ENCODE peak calls at places on chromosome 16, in ten cellular contexts. D is fibroblast of mammary gland; Z is hepatic stellate cell; O is T-helper 2 cell treated with Interferon-gamma antibody and Interleukin-4, amounts not matched to agents 5 μg/mL and 100 μg/mL, for 36 hours; M is A172; U is NCI-H1417; A is naive thymus-derived CD8-positive, alpha-beta T cell; G is T-helper 9 cell; T is EL; Y is prostate gland. H is an unnamed sample.

GRCh38 chr16:2715519-2715918 is 4.5 kb downstream of the PRSS27 start:
- DNase-seq in D (peak), Z (peak), O (peak), M (no peak), U (no peak), A (peak), G (peak), T (peak), Y (peak), H (peak)

GRCh38 chr16:81841709-81842108 is 62.6 kb downstream of the PLCG2 start:
- DNase-seq in D (no peak), Z (no peak), O (no peak), M (no peak), U (no peak), A (no peak), G (no peak), T (no peak), Y (no peak), H (no peak)

GRCh38 chr16:1770328-1771071 is 843 bp downstream of the NME3 start:
- DNase-seq in D (peak), Z (peak), O (peak), M (no peak), U (peak), A (peak), G (peak), T (peak), Y (peak), H (peak)

GRCh38 chr16:12271006-12271405 is 294.5 kb downstream of the SNX29 start:
- DNase-seq in D (peak), Z (peak), O (no peak), M (peak), U (peak), A (no peak), G (no peak), T (peak), Y (no peak), H (peak)

GRCh38 chr16:30142672-30143346 is 19.8 kb upstream of the MAPK3 start:
- DNase-seq in D (no peak), Z (no peak), O (no peak), M (no peak), U (no peak), A (no peak), G (no peak), T (no peak), Y (no peak), H (no peak)

GRCh38 chr16:2270588-2271470 is 2.9 kb upstream of the RNPS1 start:
- DNase-seq in D (no peak), Z (no peak), O (no peak), M (no peak), U (no peak), A (no peak), G (no peak), T (no peak), Y (no peak), H (no peak)

GRCh38 chr16:89410322-89410721 is 80.0 kb downstream of the ANKRD11 start:
- DNase-seq in D (no peak), Z (no peak), O (no peak), M (no peak), U (no peak), A (no peak), G (no peak), T (no peak), Y (no peak), H (no peak)

GRCh38 chr16:67884684-67885083 is at the start of gene NRN1L:
- DNase-seq in D (peak), Z (peak), O (no peak), M (peak), U (peak), A (no peak), G (no peak), T (peak), Y (peak), H (peak)

GRCh38 chr16:17382949-17383348 is 87.8 kb downstream of the XYLT1 start:
- DNase-seq in D (no peak), Z (no peak), O (no peak), M (no peak), U (no peak), A (no peak), G (no peak), T (no peak), Y (no peak), H (no peak)

GRCh38 chr16:55508941-55509920 is at the start of gene LPCAT2:
- DNase-seq in D (peak), Z (peak), O (peak), M (peak), U (peak), A (no peak), G (no peak), T (peak), Y (peak), H (peak)

GRCh38 chr16:68737730-68738590 is 868 bp downstream of the CDH1 start:
- DNase-seq in D (no peak), Z (no peak), O (no peak), M (no peak), U (peak), A (no peak), G (no peak), T (no peak), Y (peak), H (no peak)

GRCh38 chr16:85610446-85611204 is 2.5 kb upstream of the GSE1 start:
- DNase-seq in D (peak), Z (peak), O (peak), M (peak), U (peak), A (peak), G (peak), T (peak), Y (peak), H (peak)

GRCh38 chr16:56263711-56264608 is 72.7 kb downstream of the GNAO1 start:
- DNase-seq in D (no peak), Z (no peak), O (no peak), M (no peak), U (no peak), A (no peak), G (no peak), T (no peak), Y (no peak), H (no peak)

GRCh38 chr16:11250786-11251524 is 5.0 kb downstream of the SOCS1 start:
- DNase-seq in D (no peak), Z (no peak), O (no peak), M (no peak), U (no peak), A (no peak), G (no peak), T (no peak), Y (no peak), H (no peak)

GRCh38 chr16:54654429-54654828 is 276.2 kb upstream of the IRX5 start:
- DNase-seq in D (no peak), Z (no peak), O (no peak), M (no peak), U (peak), A (no peak), G (no peak), T (no peak), Y (no peak), H (no peak)

GRCh38 chr16:51153275-51153991 is 2.4 kb upstream of the SALL1 start:
- DNase-seq in D (no peak), Z (no peak), O (no peak), M (peak), U (no peak), A (no peak), G (no peak), T (no peak), Y (no peak), H (no peak)

GRCh38 chr16:53434436-53435065 is at the start of gene RBL2:
- DNase-seq in D (peak), Z (peak), O (peak), M (peak), U (peak), A (peak), G (peak), T (peak), Y (peak), H (peak)

GRCh38 chr16:4496305-4496704 is 20.1 kb downstream of the HMOX2 start:
- DNase-seq in D (peak), Z (no peak), O (no peak), M (peak), U (no peak), A (no peak), G (no peak), T (peak), Y (no peak), H (peak)

GRCh38 chr16:53504161-53504663 is 1.2 kb upstream of the AKTIP start:
- DNase-seq in D (peak), Z (peak), O (no peak), M (peak), U (no peak), A (no peak), G (no peak), T (peak), Y (peak), H (peak)

GRCh38 chr16:84138824-84139627 is 6.0 kb downstream of the HSDL1 start:
- DNase-seq in D (peak), Z (no peak), O (peak), M (peak), U (peak), A (no peak), G (no peak), T (no peak), Y (peak), H (peak)

GRCh38 chr16:69187387-69187890 is 475 bp downstream of the SNTB2 start:
- DNase-seq in D (no peak), Z (no peak), O (peak), M (no peak), U (peak), A (peak), G (peak), T (peak), Y (peak), H (peak)

GRCh38 chr16:30715777-30716445 is 16.9 kb downstream of the SRCAP start:
- DNase-seq in D (peak), Z (no peak), O (peak), M (peak), U (no peak), A (peak), G (peak), T (peak), Y (no peak), H (no peak)

GRCh38 chr16:49499018-49499785 is 125.6 kb downstream of the C16orf78 start:
- DNase-seq in D (no peak), Z (no peak), O (no peak), M (no peak), U (no peak), A (no peak), G (no peak), T (no peak), Y (no peak), H (no peak)

GRCh38 chr16:19223235-19223847 is 55.3 kb downstream of the SYT17 start:
- DNase-seq in D (peak), Z (no peak), O (peak), M (no peak), U (peak), A (no peak), G (peak), T (peak), Y (no peak), H (no peak)

GRCh38 chr16:67185003-67185865 is 1.5 kb upstream of the MATCAP1 start:
- DNase-seq in D (peak), Z (peak), O (peak), M (peak), U (peak), A (peak), G (peak), T (peak), Y (peak), H (peak)

GRCh38 chr16:66028505-66029216 is 337.8 kb upstream of the CDH5 start:
- DNase-seq in D (peak), Z (peak), O (no peak), M (no peak), U (no peak), A (no peak), G (no peak), T (peak), Y (no peak), H (peak)